ENCODE peak calls at places on chromosomes 2 and 18, in nine cellular contexts. A is CD4-positive, CD25-positive, alpha-beta regulatory T cell; S is fibroblast of lung; J is heart left ventricle; G is OCI-LY7; X is cardiac muscle cell; W is IMR-90; V is right atrium auricular region; I is PC-9. Y is an unnamed sample. For H3K4me1, the result is how much of the 10 kb centered on the place peaks cover.

GRCh38 chr2:230958803-230959756 is 34.0 kb upstream of the GPR55 start:
- DNase-seq in G (no peak), W (no peak), V (no peak), J (no peak), S (no peak), A (no peak), X (no peak), I (no peak), Y (no peak)

GRCh38 chr2:194383404-194383803 is 1273.6 kb upstream of the SLC39A10 start:
- DNase-seq in S (no peak), G (peak), A (no peak), J (no peak), V (no peak), W (no peak), I (no peak), X (peak), Y (no peak)

GRCh38 chr2:231357931-231358330 is 37.6 kb upstream of the B3GNT7 start:
- DNase-seq in W (no peak), I (no peak), S (no peak), J (no peak), V (no peak), G (no peak), A (no peak), X (no peak), Y (no peak)

GRCh38 chr18:34971313-34971712 is 69.9 kb upstream of the MAPRE2 start:
- DNase-seq in S (peak), V (no peak), J (no peak), X (no peak), W (peak), G (no peak), A (no peak), I (no peak), Y (no peak)

GRCh38 chr2:33210626-33211025 is 263.9 kb downstream of the LTBP1 start:
- DNase-seq in W (peak), S (peak), J (no peak), G (no peak), A (no peak), I (no peak), X (no peak), V (no peak), Y (peak)

GRCh38 chr2:12684471-12684936 is 32.2 kb upstream of the TRIB2 start:
- DNase-seq in S (peak), X (no peak), I (peak), G (no peak), J (no peak), W (peak), A (no peak), V (no peak), Y (no peak)

GRCh38 chr2:169528271-169528701 is 18.8 kb downstream of the KLHL41 start:
- DNase-seq in S (peak), G (peak), W (peak), A (peak), V (peak), J (peak), X (peak), I (peak), Y (peak)

GRCh38 chr2:83386559-83386958 is 1072.5 kb downstream of the SUCLG1 start:
- DNase-seq in J (no peak), V (no peak), I (no peak), G (no peak), W (no peak), A (no peak), X (no peak), S (no peak), Y (no peak)

GRCh38 chr2:141021611-141022010 is 1109.2 kb downstream of the LRP1B start:
- DNase-seq in G (no peak), S (no peak), I (no peak), W (peak), A (no peak), X (no peak), V (no peak), J (no peak), Y (no peak)

GRCh38 chr2:52077159-52077558 is 1045.2 kb upstream of the NRXN1 start:
- DNase-seq in W (no peak), G (no peak), J (no peak), X (no peak), I (no peak), V (no peak), A (no peak), S (no peak), Y (no peak)

GRCh38 chr2:216059233-216059834 is 22.3 kb downstream of the PECR start:
- DNase-seq in S (no peak), X (no peak), J (no peak), A (no peak), W (no peak), V (no peak), G (peak), I (no peak), Y (no peak)

GRCh38 chr2:197985029-197985428 is 180.6 kb downstream of the PLCL1 start:
- DNase-seq in J (no peak), X (no peak), I (no peak), G (no peak), A (no peak), V (no peak), W (no peak), S (no peak), Y (no peak)

GRCh38 chr2:23625726-23626125 is 240.7 kb downstream of the KLHL29 start:
- DNase-seq in J (no peak), I (no peak), G (no peak), W (no peak), X (no peak), V (no peak), S (no peak), A (no peak), Y (no peak)

GRCh38 chr18:67092141-67092540 is 424.4 kb downstream of the DSEL start:
- DNase-seq in G (no peak), A (no peak), S (no peak), W (no peak), V (no peak), I (no peak), X (no peak), J (no peak), Y (no peak)

GRCh38 chr2:55779459-55780421 is 86.1 kb upstream of the PNPT1 start:
- DNase-seq in J (no peak), I (peak), W (peak), A (no peak), S (peak), X (no peak), G (no peak), V (no peak), Y (no peak)

GRCh38 chr2:54042908-54043620 is 72.3 kb upstream of the PSME4 start:
- DNase-seq in G (no peak), V (no peak), J (peak), S (peak), A (no peak), W (no peak), X (no peak), I (no peak), Y (no peak)

GRCh38 chr2:120251077-120251476 is 1.6 kb upstream of the RALB start:
- DNase-seq in J (no peak), V (no peak), X (no peak), S (no peak), G (no peak), I (no peak), A (no peak), W (no peak), Y (no peak)

GRCh38 chr2:177328056-177328455 is 63.5 kb upstream of the NFE2L2 start:
- DNase-seq in A (no peak), S (peak), V (no peak), X (no peak), I (peak), J (no peak), W (peak), G (no peak), Y (no peak)

GRCh38 chr2:71472019-71472418 is 18.7 kb downstream of the DYSF start:
- DNase-seq in J (no peak), X (no peak), A (no peak), G (no peak), S (no peak), I (no peak), V (no peak), W (no peak), Y (no peak)

GRCh38 chr2:121475811-121476571 is 54.7 kb upstream of the RNU4ATAC start:
- DNase-seq in V (no peak), G (no peak), S (peak), W (peak), I (no peak), X (no peak), J (no peak), A (no peak), Y (no peak)

GRCh38 chr2:68643011-68643873 is at the start of gene PROKR1:
- DNase-seq in G (no peak), S (peak), J (peak), A (no peak), I (peak), X (peak), V (no peak), W (no peak), Y (peak)

GRCh38 chr2:133415210-133415876 is 152.9 kb downstream of the NCKAP5 start:
- DNase-seq in J (peak), I (no peak), V (no peak), S (peak), A (no peak), G (no peak), X (no peak), W (no peak), Y (peak)

GRCh38 chr2:231568785-231569435 is 23.8 kb upstream of the TEX44 start:
- DNase-seq in A (no peak), I (no peak), S (no peak), G (no peak), W (no peak), J (no peak), X (no peak), V (no peak), Y (no peak)

GRCh38 chr18:58528011-58528367 is 100.9 kb downstream of the ALPK2 start:
- DNase-seq in X (no peak), S (no peak), G (no peak), I (no peak), A (no peak), V (no peak), J (no peak), W (peak), Y (no peak)

GRCh38 chr18:32372381-32373061 is 98.2 kb downstream of the GAREM1 start:
- DNase-seq in W (no peak), S (no peak), J (no peak), G (no peak), V (no peak), I (peak), X (no peak), A (no peak), Y (no peak)
- H3K27ac ChIP-seq in W (no peak), S (no peak), J (no peak), G (no peak), V (peak), I (peak), X (no peak), A (no peak), Y (no peak)

DNA sequence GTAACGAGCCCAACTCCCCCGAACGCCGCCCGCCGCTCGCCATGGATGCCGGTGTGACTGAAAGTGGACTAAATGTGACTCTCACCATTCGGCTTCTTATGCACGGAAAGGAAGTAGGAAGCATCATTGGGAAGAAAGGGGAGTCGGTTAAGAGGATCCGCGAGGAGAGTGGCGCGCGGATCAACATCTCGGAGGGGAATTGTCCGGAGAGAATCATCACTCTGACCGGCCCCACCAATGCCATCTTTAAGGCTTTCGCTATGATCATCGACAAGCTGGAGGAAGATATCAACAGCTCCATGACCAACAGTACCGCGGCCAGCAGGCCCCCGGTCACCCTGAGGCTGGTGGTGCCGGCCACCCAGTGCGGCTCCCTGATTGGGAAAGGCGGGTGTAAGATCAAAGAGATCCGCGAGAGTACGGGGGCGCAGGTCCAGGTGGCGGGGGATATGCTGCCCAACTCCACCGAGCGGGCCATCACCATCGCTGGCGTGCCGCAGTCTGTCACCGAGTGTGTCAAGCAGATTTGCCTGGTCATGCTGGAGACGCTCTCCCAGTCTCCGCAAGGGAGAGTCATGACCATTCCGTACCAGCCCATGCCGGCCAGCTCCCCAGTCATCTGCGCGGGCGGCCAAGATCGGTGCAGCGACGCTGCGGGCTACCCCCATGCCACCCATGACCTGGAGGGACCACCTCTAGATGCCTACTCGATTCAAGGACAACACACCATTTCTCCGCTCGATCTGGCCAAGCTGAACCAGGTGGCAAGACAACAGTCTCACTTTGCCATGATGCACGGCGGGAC is 628 bp downstream of the PCBP1 start:
- DNase-seq in G (peak), S (peak), W (peak), I (peak), J (peak), X (peak), V (peak), A (peak), Y (peak)
- H3K4me1 ChIP-seq in G (half or more), S (under half), W (under half), I (under half), J (under half), X (under half), V (under half), A (half or more), Y (under half)

DNA sequence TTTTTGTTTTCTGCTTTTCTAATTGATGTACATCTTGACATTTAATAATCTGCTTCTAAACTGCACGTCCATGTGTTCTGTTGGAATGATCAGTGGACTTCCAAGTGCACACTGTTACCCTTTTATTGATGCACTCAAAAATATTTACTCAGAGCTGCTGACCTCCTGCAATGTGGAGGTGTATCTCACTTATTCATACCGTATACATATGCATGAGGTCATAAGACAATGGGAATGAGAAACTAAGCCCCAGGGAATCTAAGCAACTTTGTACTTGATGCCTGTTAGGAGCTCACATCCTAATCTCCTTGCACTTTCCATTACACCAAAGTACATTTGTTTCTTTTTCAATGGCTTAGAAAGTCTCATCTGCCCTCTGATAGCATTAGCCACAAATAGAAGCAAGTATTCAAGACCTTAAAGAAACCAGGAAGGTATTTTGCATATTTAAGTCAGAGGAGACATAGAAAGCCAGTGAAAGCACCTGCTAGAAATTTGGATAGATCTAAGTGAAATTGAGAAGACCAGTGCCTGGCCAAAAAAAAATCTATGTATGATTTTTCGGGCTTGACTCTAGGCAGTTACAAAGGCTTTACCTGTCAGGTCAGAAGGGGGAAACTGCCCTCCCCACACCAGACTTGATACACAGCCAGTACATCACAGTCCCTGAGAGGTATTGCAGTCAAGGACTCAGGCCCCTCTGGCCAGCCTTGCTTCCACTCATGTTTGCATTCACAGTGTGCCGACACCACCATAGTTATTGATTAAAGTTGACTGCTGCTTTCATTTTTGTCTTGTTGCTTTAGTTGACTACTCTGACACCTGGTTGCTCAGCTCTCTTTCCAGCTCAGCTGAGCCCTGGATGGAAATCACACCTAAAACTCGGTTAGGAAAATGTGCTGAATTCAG is 391.7 kb upstream of the CYRIA start:
- DNase-seq in J (no peak), S (no peak), W (no peak), V (no peak), A (no peak), I (no peak), X (no peak), G (no peak), Y (no peak)
- H3K27ac ChIP-seq in J (no peak), S (no peak), W (no peak), V (no peak), A (no peak), I (no peak), X (peak), G (no peak), Y (no peak)

DNA sequence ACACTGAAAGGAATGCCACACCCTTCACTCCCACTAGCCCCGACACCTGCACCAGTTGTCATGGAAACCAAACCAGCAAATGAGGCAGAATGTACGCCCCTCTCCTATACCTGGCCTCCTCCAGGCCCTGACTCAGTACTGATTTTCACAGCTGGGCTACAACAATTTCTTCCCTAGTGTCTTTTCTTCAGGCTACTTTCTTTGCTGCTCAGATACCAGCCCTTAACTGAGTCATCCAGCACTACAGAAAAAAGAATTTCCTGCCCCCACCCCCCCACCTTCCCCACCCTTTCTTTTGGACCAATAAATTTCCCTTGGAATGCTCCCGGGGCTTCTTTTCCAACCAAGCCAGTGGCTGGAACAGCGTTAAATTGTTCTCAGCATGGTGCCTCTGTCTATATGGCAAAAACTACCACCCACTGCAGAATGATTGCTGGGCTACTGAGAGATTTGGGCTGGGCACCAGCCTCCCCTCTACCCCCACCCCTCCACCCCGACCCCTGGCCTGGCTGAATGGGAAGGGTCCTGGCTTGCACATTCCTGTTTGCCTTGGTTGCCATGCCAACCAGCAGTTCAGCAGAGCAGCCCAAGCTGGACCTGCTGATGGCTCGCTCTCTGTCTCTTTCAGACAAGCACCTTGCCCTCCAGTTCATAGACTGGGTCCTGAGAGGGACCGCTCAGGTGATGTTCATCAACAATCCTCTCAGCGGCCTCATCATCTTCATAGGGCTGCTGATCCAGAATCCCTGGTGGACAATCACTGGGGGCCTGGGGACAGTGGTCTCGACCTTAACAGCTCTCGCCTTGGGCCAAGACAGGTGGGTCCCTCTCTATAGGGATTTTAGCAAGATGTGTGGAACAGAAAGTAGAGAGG is 11.3 kb downstream of the SLC14A2 start:
- DNase-seq in A (no peak), V (no peak), J (no peak), S (peak), G (no peak), X (no peak), W (peak), I (no peak), Y (no peak)
- H3K4me1 ChIP-seq in A (under half), V (under half), J (under half), S (under half), G (under half), X (under half), W (under half), I (under half), Y (under half)

Y was measured in right cardiac atrium.